ENCODE peak calls at places on chromosome 22, in four cellular contexts. S is GM12878, P is K562, G is GM12891. V is an unnamed sample.

GRCh38 chr22:44668190-44668885 is 33.7 kb upstream of the PRR5 start:
- DNase-seq in S (no peak), P (peak), G (no peak), V (no peak)

GRCh38 chr22:22195265-22196017 is 49.1 kb upstream of the VPREB1 start:
- DNase-seq in S (peak), P (peak), G (no peak), V (peak)

GRCh38 chr22:45376009-45376408 is 37.4 kb downstream of the SMC1B start:
- DNase-seq in S (no peak), P (no peak), G (no peak), V (no peak)

GRCh38 chr22:27518583-27519437 is 282.7 kb downstream of the MN1 start:
- DNase-seq in S (no peak), P (no peak), G (no peak), V (no peak)

GRCh38 chr22:43740587-43741270 is 71.4 kb downstream of the EFCAB6 start:
- DNase-seq in S (no peak), P (no peak), G (no peak), V (no peak)

GRCh38 chr22:23696326-23696851 is 5.6 kb downstream of the RGL4 start:
- DNase-seq in S (peak), P (no peak), G (peak), V (peak)

GRCh38 chr22:35664955-35665577 is 16.8 kb downstream of the APOL6 start:
- DNase-seq in S (no peak), P (no peak), G (no peak), V (no peak)

GRCh38 chr22:47402876-47403525 is 640.6 kb downstream of the TBC1D22A start:
- DNase-seq in S (no peak), P (no peak), G (no peak), V (no peak)

GRCh38 chr22:44884562-44884961 is 125.2 kb downstream of the PHF21B start:
- DNase-seq in S (no peak), P (no peak), G (no peak), V (no peak)

GRCh38 chr22:48885919-48886305 is 941.8 kb downstream of the BRD1 start:
- DNase-seq in S (no peak), P (no peak), G (no peak), V (no peak)

GRCh38 chr22:38649841-38650522 is 6.2 kb downstream of the FAM227A start:
- DNase-seq in S (no peak), P (no peak), G (no peak), V (no peak)

GRCh38 chr22:22122348-22123117 is 122.1 kb upstream of the VPREB1 start:
- DNase-seq in S (no peak), P (no peak), G (no peak), V (no peak)

GRCh38 chr22:50051930-50052329 is 6.2 kb downstream of the TTLL8 start:
- DNase-seq in S (no peak), P (peak), G (no peak), V (no peak)

GRCh38 chr22:44363214-44363979 is 50.6 kb upstream of the SHISAL1 start:
- DNase-seq in S (no peak), P (no peak), G (no peak), V (no peak)

DNA sequence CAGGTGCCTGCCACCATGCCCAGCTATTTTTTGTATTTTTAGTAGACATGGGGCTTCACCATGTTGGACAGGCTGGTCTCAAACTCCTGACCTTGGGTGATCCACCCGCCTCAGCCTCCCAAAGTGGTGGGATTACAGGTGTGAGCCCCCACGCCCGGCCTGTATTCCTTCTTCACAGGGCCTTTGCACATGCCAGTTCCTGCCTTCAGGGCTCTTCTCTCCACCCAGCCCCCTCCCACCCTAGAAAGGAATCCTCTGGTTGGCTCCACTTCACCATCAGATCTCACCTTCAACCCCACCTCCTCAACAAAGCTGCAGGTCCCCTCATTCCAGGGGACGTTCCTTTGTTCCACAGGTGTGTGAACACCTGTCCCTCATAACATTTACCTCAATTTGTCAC is 2.0 kb downstream of the POLR3H start:
- DNase-seq in S (no peak), P (no peak), G (no peak), V (no peak)
- TF ChIP-seq SPI1 in S (no peak), P (no peak), G (no peak), V (no peak)

GRCh38 chr22:30445438-30445936 is 19.9 kb downstream of the MTFP1 start:
- DNase-seq in S (no peak), P (no peak), G (no peak), V (no peak)
- TF ChIP-seq SPI1 in S (no peak), P (no peak), G (no peak), V (no peak)

GRCh38 chr22:29198240-29198639 is 7.5 kb upstream of the EMID1 start:
- DNase-seq in S (no peak), P (no peak), G (no peak), V (no peak)

GRCh38 chr22:29200901-29201300 is 4.8 kb upstream of the EMID1 start:
- DNase-seq in S (no peak), P (no peak), G (no peak), V (no peak)

GRCh38 chr22:29201722-29202230 is 3.9 kb upstream of the EMID1 start:
- DNase-seq in S (no peak), P (no peak), G (no peak), V (no peak)

GRCh38 chr22:29202231-29203192 is 3.2 kb upstream of the EMID1 start:
- DNase-seq in S (peak), P (peak), G (peak), V (peak)

GRCh38 chr22:29199702-29200400 is 5.8 kb upstream of the EMID1 start:
- DNase-seq in S (no peak), P (no peak), G (no peak), V (no peak)
- TF ChIP-seq SPI1 in S (no peak), P (no peak), G (no peak), V (no peak)

DNA sequence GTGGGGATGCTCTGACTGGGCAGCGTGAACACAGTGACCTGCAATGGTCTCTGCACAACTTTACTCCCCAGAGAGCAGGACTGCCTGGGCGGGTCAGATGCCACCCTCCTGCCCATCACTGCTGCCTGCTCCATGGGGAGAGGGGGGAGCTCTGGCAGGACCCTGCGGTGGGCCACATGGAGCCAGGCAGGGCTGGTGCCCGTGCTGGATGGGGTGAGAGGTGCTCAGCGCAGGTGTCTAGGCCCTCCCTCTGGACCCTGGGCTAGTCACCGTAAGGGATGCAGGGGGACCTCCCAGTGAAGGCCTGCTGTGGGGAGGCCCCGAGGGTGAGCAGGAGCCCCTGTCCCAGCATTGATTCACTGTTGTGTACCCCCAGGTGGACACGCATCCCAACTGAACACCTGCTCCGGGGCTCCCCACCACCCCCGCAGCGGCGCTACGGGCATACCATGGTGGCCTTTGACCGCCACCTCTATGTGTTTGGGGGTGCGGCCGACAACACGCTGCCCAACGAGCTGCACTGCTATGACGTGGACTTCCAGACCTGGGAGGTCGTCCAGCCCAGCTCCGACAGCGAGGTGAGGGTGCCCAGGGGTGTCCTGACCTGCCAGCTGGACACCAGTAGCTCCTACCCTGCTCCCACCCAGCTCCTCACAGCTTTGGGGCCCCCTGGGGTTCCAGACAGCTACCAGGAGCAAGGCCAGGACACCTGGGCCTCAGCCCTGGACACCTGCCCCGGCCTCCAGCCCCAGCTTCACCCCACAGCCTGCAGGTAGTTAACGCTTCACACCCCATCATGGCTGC is 9.4 kb downstream of the LZTR1 start:
- DNase-seq in S (no peak), P (no peak), G (no peak), V (no peak)
- TF ChIP-seq SPI1 in S (no peak), P (no peak), G (no peak), V (no peak)

GRCh38 chr22:33539902-33540751 is 380.1 kb downstream of the LARGE1 start:
- DNase-seq in S (no peak), P (no peak), G (no peak), V (no peak)
- TF ChIP-seq SPI1 in S (no peak), P (no peak), G (no peak), V (no peak)